ENCODE peak calls at places on chromosomes 12 and 14, in nine cellular contexts. U is foreskin fibroblast, M is heart left ventricle, B is GM12865, S is PC-3, Z is AG04450, I is GM20000, E is mesothelial cell of epicardium, L is astrocyte. R is an unnamed sample.

GRCh38 chr12:3881208-3881980 is 8.2 kb upstream of the PARP11 start:
- DNase-seq in U (no peak), M (no peak), B (no peak), S (no peak), Z (no peak), I (no peak), E (no peak), L (no peak), R (no peak)

GRCh38 chr12:74365178-74365964 is 172.3 kb upstream of the ATXN7L3B start:
- DNase-seq in U (peak), M (no peak), B (peak), S (peak), Z (peak), I (peak), E (no peak), L (peak), R (no peak)

GRCh38 chr14:97539884-97540283 is 742.7 kb downstream of the VRK1 start:
- DNase-seq in U (no peak), M (no peak), B (no peak), S (peak), Z (no peak), I (no peak), E (no peak), L (no peak), R (no peak)

GRCh38 chr12:130744274-130744673 is 28.2 kb upstream of the RIMBP2 start:
- DNase-seq in U (no peak), M (no peak), B (no peak), S (no peak), Z (no peak), I (no peak), E (no peak), L (no peak), R (no peak)

GRCh38 chr12:26285401-26285800 is 90.0 kb downstream of the SSPN start:
- DNase-seq in U (no peak), M (no peak), B (no peak), S (no peak), Z (no peak), I (no peak), E (no peak), L (no peak), R (no peak)

GRCh38 chr12:95418142-95418541 is 55.8 kb upstream of the METAP2 start:
- DNase-seq in U (no peak), M (no peak), B (no peak), S (no peak), Z (no peak), I (no peak), E (no peak), L (no peak), R (no peak)

GRCh38 chr12:120007272-120007671 is 18.2 kb downstream of the BICDL1 start:
- DNase-seq in U (no peak), M (no peak), B (peak), S (no peak), Z (no peak), I (peak), E (no peak), L (no peak), R (no peak)

GRCh38 chr14:82854851-82855250 is 1321.2 kb upstream of the SEL1L start:
- DNase-seq in U (no peak), M (no peak), B (no peak), S (no peak), Z (no peak), I (no peak), E (no peak), L (no peak), R (no peak)

GRCh38 chr12:52096332-52097044 is 17.0 kb downstream of the SMIM41 start:
- DNase-seq in U (no peak), M (no peak), B (no peak), S (no peak), Z (no peak), I (no peak), E (no peak), L (no peak), R (no peak)

GRCh38 chr14:68467425-68467824 is 325.4 kb downstream of the ZFP36L1 start:
- DNase-seq in U (no peak), M (no peak), B (no peak), S (no peak), Z (no peak), I (no peak), E (no peak), L (no peak), R (no peak)

GRCh38 chr14:99936738-99937474 is 128.3 kb upstream of the EVL start:
- DNase-seq in U (no peak), M (no peak), B (peak), S (no peak), Z (no peak), I (peak), E (no peak), L (no peak), R (no peak)

GRCh38 chr12:91074851-91075250 is 17.0 kb upstream of the KERA start:
- DNase-seq in U (no peak), M (no peak), B (no peak), S (peak), Z (no peak), I (no peak), E (no peak), L (no peak), R (no peak)

GRCh38 chr14:97120204-97121120 is 323.3 kb downstream of the VRK1 start:
- DNase-seq in U (no peak), M (no peak), B (peak), S (peak), Z (no peak), I (no peak), E (no peak), L (no peak), R (no peak)

GRCh38 chr12:51345681-51346080 is 798 bp downstream of the CELA1 start:
- DNase-seq in U (peak), M (no peak), B (no peak), S (peak), Z (no peak), I (no peak), E (no peak), L (peak), R (no peak)

GRCh38 chr12:121577443-121578180 is 3.2 kb downstream of the KDM2B start:
- DNase-seq in U (peak), M (no peak), B (no peak), S (no peak), Z (no peak), I (no peak), E (no peak), L (no peak), R (no peak)

GRCh38 chr12:40106202-40106533 is 287 bp upstream of the SLC2A13 start:
- DNase-seq in U (no peak), M (no peak), B (no peak), S (no peak), Z (no peak), I (no peak), E (no peak), L (no peak), R (no peak)

GRCh38 chr12:109310247-109311125 is 1.4 kb upstream of the FOXN4 start:
- DNase-seq in U (peak), M (no peak), B (no peak), S (no peak), Z (no peak), I (peak), E (no peak), L (no peak), R (no peak)

GRCh38 chr12:75658286-75658685 is 146.9 kb upstream of the KRR1 start:
- DNase-seq in U (no peak), M (no peak), B (no peak), S (peak), Z (no peak), I (no peak), E (no peak), L (no peak), R (no peak)

GRCh38 chr14:93301821-93302447 is 30.9 kb downstream of the BTBD7 start:
- DNase-seq in U (no peak), M (no peak), B (no peak), S (peak), Z (no peak), I (no peak), E (no peak), L (peak), R (no peak)

GRCh38 chr12:48542300-48542928 is 17.0 kb downstream of the OR8S1 start:
- DNase-seq in U (peak), M (no peak), B (peak), S (peak), Z (no peak), I (peak), E (no peak), L (peak), R (no peak)

GRCh38 chr14:33323979-33324378 is 385.3 kb downstream of the NPAS3 start:
- DNase-seq in U (no peak), M (no peak), B (no peak), S (no peak), Z (no peak), I (no peak), E (no peak), L (no peak), R (no peak)

GRCh38 chr12:25811656-25812126 is 146.8 kb upstream of the RASSF8 start:
- DNase-seq in U (peak), M (no peak), B (peak), S (peak), Z (no peak), I (peak), E (no peak), L (peak), R (no peak)

GRCh38 chr12:5587701-5588100 is 155.8 kb downstream of the NTF3 start:
- DNase-seq in U (no peak), M (no peak), B (no peak), S (no peak), Z (no peak), I (no peak), E (no peak), L (no peak), R (no peak)

GRCh38 chr14:65703996-65704395 is 291.5 kb downstream of the FUT8 start:
- DNase-seq in U (peak), M (no peak), B (no peak), S (no peak), Z (no peak), I (no peak), E (no peak), L (peak), R (no peak)

GRCh38 chr12:28611115-28611435 is 420.8 kb downstream of the CCDC91 start:
- DNase-seq in U (peak), M (no peak), B (no peak), S (peak), Z (peak), I (no peak), E (no peak), L (peak), R (no peak)

GRCh38 chr14:36971263-36971855 is 201.0 kb downstream of the SLC25A21 start:
- DNase-seq in U (no peak), M (no peak), B (no peak), S (no peak), Z (no peak), I (no peak), E (no peak), L (no peak), R (no peak)

GRCh38 chr12:124399622-124400021 is 104.7 kb downstream of the RFLNA start:
- DNase-seq in U (peak), M (no peak), B (peak), S (peak), Z (no peak), I (peak), E (no peak), L (no peak), R (no peak)

GRCh38 chr12:10012630-10013330 is 2.4 kb downstream of the CLEC12B start:
- DNase-seq in U (no peak), M (no peak), B (no peak), S (no peak), Z (no peak), I (no peak), E (no peak), L (no peak), R (no peak)

GRCh38 chr14:64232095-64232830 is 61.9 kb downstream of the ESR2 start:
- DNase-seq in U (peak), M (peak), B (peak), S (peak), Z (peak), I (peak), E (no peak), L (peak), R (no peak)

GRCh38 chr14:59123975-59124374 is 64.5 kb upstream of the DAAM1 start:
- DNase-seq in U (peak), M (no peak), B (no peak), S (peak), Z (no peak), I (no peak), E (no peak), L (no peak), R (no peak)

DNA sequence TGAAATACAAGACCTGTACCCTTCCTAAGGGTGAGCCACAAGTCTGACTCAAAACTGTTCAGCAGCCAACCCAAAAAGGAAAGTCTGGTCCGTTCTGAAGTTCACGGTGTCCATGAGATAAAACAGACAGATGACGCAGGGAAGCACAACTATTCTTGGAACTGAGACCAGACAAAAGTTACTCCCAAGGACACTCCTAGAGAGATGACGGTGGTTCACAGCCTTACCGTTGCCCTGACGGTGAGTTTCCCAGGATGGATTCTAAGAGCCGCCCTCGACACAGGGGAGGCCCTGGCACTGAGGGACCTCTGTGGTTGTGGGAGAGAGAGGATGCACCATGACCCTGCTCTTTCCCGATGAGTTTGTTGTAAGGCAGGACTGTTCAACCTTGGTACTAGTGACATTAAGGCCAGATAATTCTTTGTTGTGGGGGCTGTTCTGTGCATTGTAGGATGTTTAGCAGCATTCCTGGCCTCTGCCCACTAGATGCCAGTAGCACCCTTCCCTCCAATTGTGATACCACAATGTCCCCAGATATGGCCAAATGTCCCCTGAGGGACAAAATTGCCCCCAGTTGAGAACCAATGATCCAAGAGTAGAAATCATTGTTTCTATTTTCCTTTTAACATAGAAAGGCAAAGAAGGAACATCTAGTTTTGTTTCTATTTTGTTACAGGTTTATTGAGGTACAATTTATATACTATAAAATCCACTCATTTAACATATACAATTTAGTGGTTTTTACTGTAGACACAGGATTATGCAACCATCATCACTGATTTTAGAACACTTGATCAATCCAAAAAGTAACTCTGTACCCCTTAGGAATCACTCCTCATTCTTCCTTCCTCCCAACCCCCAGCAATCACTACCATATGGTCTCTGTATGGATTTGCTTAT is 23.0 kb downstream of the OR10P1 start:
- DNase-seq in U (peak), M (peak), B (peak), S (peak), Z (no peak), I (no peak), E (no peak), L (peak), R (no peak)
- TF ChIP-seq CTCF in U (peak), M (peak), B (peak), S (peak), Z (peak), I (peak), E (no peak), L (peak), R (peak)

DNA sequence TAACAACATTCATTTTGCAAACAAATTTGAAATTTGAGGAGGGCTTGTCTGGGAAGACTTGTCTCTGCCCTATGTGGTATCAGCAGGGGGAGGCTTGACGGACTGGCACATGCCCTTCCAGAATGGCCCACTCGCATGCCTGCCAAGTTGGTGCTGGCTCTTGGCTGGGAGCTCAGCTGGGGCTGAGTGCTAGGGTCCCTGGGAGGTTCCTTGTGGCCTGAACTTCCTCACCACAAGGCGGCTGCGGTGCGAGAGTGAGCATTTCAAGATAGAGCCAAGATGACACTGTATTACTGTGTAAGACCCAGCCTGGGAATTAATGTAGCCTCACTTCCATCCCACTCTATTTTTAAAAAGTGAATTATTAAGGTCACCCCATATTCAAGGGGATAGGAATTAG is 271.6 kb upstream of the PLEKHG7 start:
- DNase-seq in U (no peak), M (no peak), B (peak), S (no peak), Z (no peak), I (no peak), E (no peak), L (no peak), R (no peak)
- TF ChIP-seq CTCF in U (no peak), M (no peak), B (peak), S (no peak), Z (no peak), I (peak), E (no peak), L (no peak), R (no peak)

DNA sequence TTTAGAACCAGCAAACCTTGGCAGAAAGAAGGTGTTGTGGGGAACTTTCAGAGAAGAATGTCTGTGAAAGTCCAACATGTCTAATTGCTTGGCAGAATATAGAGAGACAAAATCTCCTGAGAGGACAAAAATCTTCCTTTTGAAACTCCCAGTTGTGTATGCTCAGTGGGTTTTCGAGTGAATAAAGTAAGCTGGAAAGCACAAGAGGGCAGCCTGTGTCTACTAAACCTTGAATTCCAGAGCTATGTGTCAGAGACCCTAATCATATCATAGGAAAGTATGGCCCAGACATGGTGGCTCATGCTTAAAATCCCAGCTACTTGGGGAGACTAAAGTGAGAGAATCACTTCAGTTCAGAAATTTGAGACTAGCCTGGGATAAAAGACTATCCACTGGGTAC is 661.2 kb downstream of the SLC16A7 start:
- DNase-seq in U (peak), M (no peak), B (no peak), S (peak), Z (peak), I (no peak), E (no peak), L (peak), R (no peak)
- TF ChIP-seq CTCF in U (no peak), M (no peak), B (no peak), S (peak), Z (peak), I (no peak), E (no peak), L (peak), R (peak)

GRCh38 chr14:54814076-54814475 is 88.5 kb downstream of the GCH1 start:
- DNase-seq in U (no peak), M (no peak), B (peak), S (peak), Z (no peak), I (no peak), E (no peak), L (no peak), R (no peak)
- TF ChIP-seq CTCF in U (no peak), M (no peak), B (peak), S (peak), Z (peak), I (no peak), E (no peak), L (peak), R (peak)